ENCODE peak calls at places on chromosomes 3 and 15, in five cellular contexts. C is thoracic aorta, W is NT2/D1, K is IMR-90, I is upper lobe of right lung. R is an unnamed sample. For H3K9me3, the result is how much of the 10 kb centered on the place peaks cover.

GRCh38 chr3:42670670-42671069 is 14.7 kb upstream of the KLHL40 start:
- DNase-seq in W (no peak), I (no peak), C (no peak), K (no peak), R (no peak)

GRCh38 chr15:58549780-58550064 is 117.9 kb downstream of the LIPC start:
- DNase-seq in W (no peak), I (no peak), K (no peak), C (no peak), R (no peak)

GRCh38 chr15:80977627-80978036 is 12.0 kb downstream of the MESD start:
- DNase-seq in W (no peak), C (no peak), K (no peak), I (peak), R (no peak)

GRCh38 chr15:47460775-47461174 is 256.5 kb upstream of the SEMA6D start:
- DNase-seq in K (no peak), I (no peak), W (no peak), C (no peak), R (no peak)

GRCh38 chr3:123314409-123315270 is 112.9 kb downstream of the SEC22A start:
- DNase-seq in K (no peak), I (no peak), C (no peak), W (peak), R (peak)

GRCh38 chr3:142647856-142648255 is 51.7 kb downstream of the PLS1 start:
- DNase-seq in W (no peak), K (peak), I (no peak), C (no peak), R (no peak)

GRCh38 chr3:111613294-111613693 is 18.1 kb upstream of the ZBED2 start:
- DNase-seq in C (no peak), I (no peak), W (no peak), K (no peak), R (no peak)

GRCh38 chr3:25679166-25679565 is 14.5 kb upstream of the TOP2B start:
- DNase-seq in W (no peak), I (no peak), K (no peak), C (no peak), R (no peak)

GRCh38 chr3:196995646-196996355 is 27.2 kb upstream of the PIGZ start:
- DNase-seq in K (peak), C (no peak), I (peak), W (no peak), R (no peak)

GRCh38 chr15:98057453-98057852 is 97.0 kb downstream of the ARRDC4 start:
- DNase-seq in C (no peak), K (no peak), I (no peak), W (no peak), R (no peak)
- H3K9me3 ChIP-seq in C (under half), K (under half), I (under half), W (under half), R (under half)

GRCh38 chr3:175916151-175916946 is 1057.2 kb downstream of the NAALADL2 start:
- DNase-seq in C (no peak), I (no peak), K (no peak), W (no peak), R (no peak)
- H3K9me3 ChIP-seq in C (under half), I (under half), K (under half), W (under half), R (under half)

GRCh38 chr3:97705739-97706138 is 58.8 kb upstream of the ARL6 start:
- DNase-seq in K (no peak), C (no peak), I (no peak), W (no peak), R (no peak)

GRCh38 chr3:97698691-97699090 is 65.9 kb upstream of the ARL6 start:
- DNase-seq in C (no peak), W (no peak), I (no peak), K (no peak), R (no peak)

GRCh38 chr3:97694876-97695275 is 69.7 kb upstream of the ARL6 start:
- DNase-seq in I (no peak), C (no peak), K (no peak), W (no peak), R (no peak)

GRCh38 chr3:97699889-97700288 is 64.7 kb upstream of the ARL6 start:
- DNase-seq in W (no peak), C (no peak), I (no peak), K (no peak), R (no peak)
- H3K9me3 ChIP-seq in W (under half), C (under half), I (under half), K (under half), R (under half)

GRCh38 chr3:66314455-66314854 is 93.7 kb downstream of the SLC25A26 start:
- DNase-seq in C (no peak), K (no peak), W (no peak), I (no peak), R (no peak)

GRCh38 chr3:66317750-66318366 is 97.1 kb downstream of the SLC25A26 start:
- DNase-seq in K (no peak), W (no peak), C (no peak), I (no peak), R (no peak)

GRCh38 chr3:66312039-66312438 is 91.2 kb downstream of the SLC25A26 start:
- DNase-seq in C (no peak), I (no peak), W (no peak), K (no peak), R (no peak)
- H3K9me3 ChIP-seq in C (under half), I (under half), W (under half), K (under half), R (under half)

GRCh38 chr15:25427861-25428260 is 11.0 kb downstream of the UBE3A start:
- DNase-seq in K (no peak), W (no peak), I (no peak), C (no peak), R (no peak)
- H3K9me3 ChIP-seq in K (under half), W (under half), I (under half), C (under half), R (under half)

DNA sequence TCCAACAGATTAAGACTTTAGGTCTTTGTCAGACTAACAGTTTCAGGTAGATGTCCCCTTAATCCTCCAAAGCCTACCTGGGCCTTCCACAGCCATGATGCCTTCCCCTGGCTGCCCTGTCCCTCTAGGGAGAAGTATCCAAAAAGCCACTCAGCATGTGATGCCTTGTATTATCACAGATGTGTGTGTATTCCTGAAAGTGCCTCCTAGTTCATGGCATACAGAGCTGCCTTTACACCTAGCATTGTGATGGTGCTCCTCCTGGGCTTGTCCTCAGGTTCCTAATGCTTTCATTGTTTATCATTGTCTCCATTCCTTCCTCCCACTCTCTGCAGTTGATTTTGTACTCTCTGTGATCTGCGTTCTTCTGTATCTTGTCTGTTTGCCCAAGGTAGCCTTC is 43.6 kb downstream of the CMSS1 start:
- DNase-seq in I (no peak), C (no peak), W (no peak), K (no peak), R (no peak)
- H3K9me3 ChIP-seq in I (under half), C (under half), W (under half), K (under half), R (under half)

DNA sequence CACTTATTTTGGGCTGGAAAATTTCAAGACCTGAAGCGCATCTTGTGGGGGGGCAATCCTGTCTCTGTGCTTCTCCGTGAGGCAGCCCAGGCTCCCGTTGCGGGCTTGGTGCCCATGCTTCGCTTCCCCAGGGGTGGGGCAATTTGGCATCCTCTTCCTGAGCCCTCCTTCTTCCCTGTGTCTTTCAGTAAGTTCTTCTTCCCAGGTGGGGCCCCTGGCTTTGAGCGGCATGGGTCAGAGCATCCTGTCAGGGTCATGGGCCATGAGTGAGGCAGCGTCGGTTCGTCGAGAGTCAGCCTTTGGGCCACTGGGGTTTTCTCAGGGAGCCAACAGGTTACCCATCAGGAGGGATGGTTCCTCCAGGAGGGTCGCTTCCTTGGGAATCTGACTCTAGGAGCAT is 200.7 kb downstream of the UBE3A start:
- DNase-seq in I (peak), C (no peak), K (no peak), W (no peak), R (no peak)
- H3K9me3 ChIP-seq in I (under half), C (under half), K (half or more), W (under half), R (under half)

GRCh38 chr3:44729384-44729910 is at the start of gene ZNF501:
- DNase-seq in K (peak), C (peak), I (peak), W (peak), R (peak)
- H3K9me3 ChIP-seq in K (half or more), C (half or more), I (half or more), W (half or more), R (under half)

R was measured in iPS DF 6.9.